ENCODE peak calls at places on chromosomes 5 and 9, in six cellular contexts. Z is tibial nerve, W is Peyer's patch, I is suprapubic skin, V is A549, F is ovary. H is an unnamed sample.

GRCh38 chr5:62144395-62145022 is 161.5 kb upstream of the KIF2A start:
- DNase-seq in I (no peak), V (no peak), W (no peak), F (no peak), Z (no peak), H (no peak)

GRCh38 chr5:154857534-154858250 is 735 bp upstream of the CNOT8 start:
- DNase-seq in I (peak; percentile 97), F (peak; percentile 97), V (peak; percentile 90), W (peak; percentile 94), Z (peak; percentile 96), H (peak; percentile 99)

GRCh38 chr9:129630967-129631672 is 5.2 kb downstream of the NTMT1 start:
- DNase-seq in W (no peak), F (no peak), V (no peak), I (no peak), Z (no peak), H (no peak)

GRCh38 chr9:95057121-95057520 is 260.4 kb downstream of the FANCC start:
- DNase-seq in Z (no peak), V (no peak), W (no peak), I (no peak), F (no peak), H (no peak)

GRCh38 chr9:137694962-137695875 is 76.4 kb downstream of the EHMT1 start:
- DNase-seq in I (no peak), V (peak; percentile 54), Z (no peak), W (no peak), F (no peak), H (no peak)

GRCh38 chr5:105929865-105930264 is 1740.9 kb downstream of the EFNA5 start:
- DNase-seq in V (no peak), I (no peak), F (no peak), Z (no peak), W (no peak), H (no peak)

GRCh38 chr5:151075698-151076331 is 5.0 kb downstream of the TNIP1 start:
- DNase-seq in Z (no peak), W (no peak), V (no peak), F (no peak), I (no peak), H (no peak)

GRCh38 chr5:136058031-136058971 is 29.5 kb downstream of the TGFBI start:
- DNase-seq in F (peak; percentile 67), V (peak; percentile 70), W (no peak), I (no peak), Z (peak; percentile 28), H (peak; percentile 96)

GRCh38 chr5:5343581-5343980 is 78.9 kb upstream of the ICE1 start:
- DNase-seq in F (no peak), Z (no peak), I (no peak), W (no peak), V (no peak), H (no peak)

GRCh38 chr5:174571662-174572397 is 152.6 kb upstream of the MSX2 start:
- DNase-seq in Z (peak; percentile 21), I (no peak), F (peak; percentile 31), V (peak; percentile 87), W (no peak), H (no peak)

GRCh38 chr5:116939641-116940040 is 365.0 kb upstream of the SEMA6A start:
- DNase-seq in W (no peak), I (no peak), Z (no peak), F (no peak), V (no peak), H (no peak)

GRCh38 chr5:31362931-31363568 is 168.8 kb downstream of the DROSHA start:
- DNase-seq in Z (no peak), V (no peak), F (no peak), W (no peak), I (no peak), H (no peak)

GRCh38 chr9:129008469-129008965 is 19.6 kb downstream of the SH3GLB2 start:
- DNase-seq in I (no peak), V (no peak), Z (no peak), W (no peak), F (no peak), H (no peak)

GRCh38 chr5:144328505-144328904 is 157.8 kb downstream of the KCTD16 start:
- DNase-seq in V (no peak), I (no peak), W (no peak), F (no peak), Z (no peak), H (no peak)

DNA sequence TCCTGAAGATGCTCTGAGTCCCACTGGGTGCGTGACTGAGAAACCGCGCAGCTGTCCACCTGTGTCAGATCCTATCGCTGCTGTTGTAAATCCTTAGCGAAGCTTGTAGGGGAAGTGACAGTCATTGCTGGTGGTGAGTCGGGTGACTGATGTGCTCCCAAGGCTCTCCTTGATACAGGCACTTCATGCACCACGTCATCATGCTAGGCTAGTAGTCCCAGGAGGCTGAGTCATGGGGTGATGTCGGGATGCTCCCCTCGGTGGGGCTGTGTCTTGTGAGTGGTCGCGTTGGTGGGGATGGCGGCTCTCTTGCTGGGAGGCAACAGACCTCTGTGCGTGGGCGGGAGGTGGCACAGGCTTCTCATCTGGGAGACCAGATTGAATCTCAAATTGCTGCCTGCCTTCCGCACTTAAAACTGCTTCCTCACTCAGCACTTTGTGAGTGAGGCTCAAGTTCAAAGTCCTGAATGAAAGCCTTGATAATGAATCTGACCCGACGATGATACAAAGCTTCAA is 84.7 kb downstream of the CSNK1A1 start:
- DNase-seq in W (no peak), F (no peak), Z (no peak), I (no peak), V (peak; percentile 58), H (no peak)
- TF ChIP-seq POLR2A in W (peak; percentile 84), F (no peak), Z (no peak), I (no peak), V (no peak), H (no peak)

DNA sequence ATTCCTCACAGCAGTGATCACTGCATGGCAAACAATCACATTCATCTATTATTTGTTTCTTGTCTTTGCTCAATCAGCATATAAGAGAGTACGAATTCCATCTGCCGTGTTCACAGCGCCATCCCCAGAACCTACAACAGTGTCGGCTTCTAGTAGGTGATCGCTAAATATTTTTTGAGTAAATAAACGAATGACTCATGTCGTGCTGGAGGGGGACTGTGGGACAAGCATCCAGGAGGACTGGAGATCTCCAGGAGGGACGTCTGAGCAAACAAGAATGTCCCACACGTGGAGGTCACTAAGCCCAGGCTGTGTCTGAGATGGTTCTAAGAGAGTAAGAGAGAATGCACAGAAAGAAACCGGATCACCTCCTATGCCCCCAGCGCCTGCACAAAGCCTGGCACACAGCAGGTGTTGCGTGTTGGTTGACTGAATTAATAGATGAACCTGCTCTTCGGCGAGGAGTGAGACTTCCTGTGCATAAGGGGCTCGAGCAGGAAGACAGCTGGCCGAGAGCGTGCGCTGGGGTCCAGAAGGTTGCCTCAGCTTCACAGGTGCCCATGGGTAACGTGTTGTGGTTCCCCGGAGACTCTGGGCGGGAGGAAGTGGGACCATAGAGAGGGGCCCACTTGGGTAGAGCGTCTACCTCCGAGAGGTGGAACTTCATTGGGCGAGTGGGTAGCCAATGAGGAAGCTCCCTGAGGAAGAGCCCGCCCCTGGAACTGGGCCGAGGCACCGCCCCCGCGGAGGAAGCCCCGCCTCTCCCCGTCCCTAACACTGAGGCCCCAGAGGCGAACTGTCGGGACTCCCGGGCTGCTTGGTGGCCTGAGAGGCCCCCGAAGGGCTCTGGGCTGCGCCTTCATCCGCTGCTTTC is 193.0 kb downstream of the MELK start:
- DNase-seq in V (peak; percentile 97), I (peak; percentile 66), F (peak; percentile 86), W (peak; percentile 88), Z (peak; percentile 17), H (no peak)
- TF ChIP-seq POLR2A in V (peak; percentile 66), I (no peak), F (no peak), W (no peak), Z (no peak), H (no peak)

GRCh38 chr9:93450817-93451761 is at the start of gene FAM120A:
- DNase-seq in V (peak; percentile 52), F (peak; percentile 80), W (peak; percentile 66), Z (peak; percentile 36), I (peak; percentile 79), H (no peak)

GRCh38 chr9:93452710-93453046 is 703 bp downstream of the FAM120AOS start:
- DNase-seq in I (no peak), Z (no peak), W (peak; percentile 53), V (no peak), F (peak; percentile 35), H (no peak)

GRCh38 chr9:93456022-93456421 is 2.6 kb upstream of the FAM120AOS start:
- DNase-seq in F (no peak), V (no peak), I (no peak), W (no peak), Z (no peak), H (no peak)

GRCh38 chr9:93451762-93452709 is 551 bp downstream of the FAM120A start:
- DNase-seq in W (peak; percentile 52), Z (no peak), F (peak; percentile 69), I (peak; percentile 77), V (no peak), H (no peak)

DNA sequence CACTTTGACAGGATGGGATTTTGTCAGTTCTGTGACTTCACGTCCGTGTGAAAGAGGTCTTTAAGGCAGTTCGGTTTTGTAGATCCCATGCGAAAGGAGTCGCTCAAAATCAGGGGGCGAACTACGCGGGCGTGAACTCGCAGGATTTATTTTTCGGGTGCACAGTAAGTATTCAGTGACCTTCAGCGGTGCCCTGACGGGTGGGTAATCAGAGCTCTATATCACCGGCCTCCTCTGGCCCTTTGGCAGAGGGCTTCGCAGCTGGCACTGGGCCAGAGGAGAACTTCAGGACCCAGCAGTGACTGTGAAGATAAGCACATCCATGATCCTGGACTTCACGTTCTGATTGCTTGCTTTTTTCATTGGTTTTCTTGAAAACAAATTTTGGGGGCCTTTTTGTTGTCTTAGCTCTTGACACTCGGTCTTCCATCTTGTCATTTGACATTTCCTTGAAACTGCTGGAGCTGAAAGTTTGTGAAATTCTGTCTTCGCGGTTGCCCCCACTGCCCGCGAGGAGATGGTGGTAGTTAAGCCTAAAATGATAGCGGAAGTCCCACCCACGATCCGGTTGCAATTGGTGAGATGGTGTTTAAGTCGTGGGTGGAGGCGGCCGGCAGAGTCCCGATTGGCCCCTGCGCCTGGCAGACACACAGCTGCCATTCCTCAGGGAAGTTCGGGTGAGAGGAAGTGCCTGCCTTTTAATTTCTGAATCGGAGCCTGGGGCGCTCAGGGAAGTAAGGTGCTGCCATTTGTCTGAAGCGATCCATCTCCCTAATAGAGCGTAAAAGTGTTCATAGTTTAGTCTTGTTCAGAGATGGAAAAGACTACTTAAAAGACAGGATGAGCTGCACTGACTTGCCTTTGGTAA is at the start of gene FAM120AOS:
- DNase-seq in I (peak; percentile 96), W (peak; percentile 96), F (peak; percentile 85), Z (peak; percentile 86), V (peak; percentile 84), H (peak; percentile 99)
- TF ChIP-seq POLR2A in I (no peak), W (peak; percentile 95), F (peak; percentile 48), Z (peak; percentile 68), V (peak; percentile 21), H (peak; percentile 18)

DNA sequence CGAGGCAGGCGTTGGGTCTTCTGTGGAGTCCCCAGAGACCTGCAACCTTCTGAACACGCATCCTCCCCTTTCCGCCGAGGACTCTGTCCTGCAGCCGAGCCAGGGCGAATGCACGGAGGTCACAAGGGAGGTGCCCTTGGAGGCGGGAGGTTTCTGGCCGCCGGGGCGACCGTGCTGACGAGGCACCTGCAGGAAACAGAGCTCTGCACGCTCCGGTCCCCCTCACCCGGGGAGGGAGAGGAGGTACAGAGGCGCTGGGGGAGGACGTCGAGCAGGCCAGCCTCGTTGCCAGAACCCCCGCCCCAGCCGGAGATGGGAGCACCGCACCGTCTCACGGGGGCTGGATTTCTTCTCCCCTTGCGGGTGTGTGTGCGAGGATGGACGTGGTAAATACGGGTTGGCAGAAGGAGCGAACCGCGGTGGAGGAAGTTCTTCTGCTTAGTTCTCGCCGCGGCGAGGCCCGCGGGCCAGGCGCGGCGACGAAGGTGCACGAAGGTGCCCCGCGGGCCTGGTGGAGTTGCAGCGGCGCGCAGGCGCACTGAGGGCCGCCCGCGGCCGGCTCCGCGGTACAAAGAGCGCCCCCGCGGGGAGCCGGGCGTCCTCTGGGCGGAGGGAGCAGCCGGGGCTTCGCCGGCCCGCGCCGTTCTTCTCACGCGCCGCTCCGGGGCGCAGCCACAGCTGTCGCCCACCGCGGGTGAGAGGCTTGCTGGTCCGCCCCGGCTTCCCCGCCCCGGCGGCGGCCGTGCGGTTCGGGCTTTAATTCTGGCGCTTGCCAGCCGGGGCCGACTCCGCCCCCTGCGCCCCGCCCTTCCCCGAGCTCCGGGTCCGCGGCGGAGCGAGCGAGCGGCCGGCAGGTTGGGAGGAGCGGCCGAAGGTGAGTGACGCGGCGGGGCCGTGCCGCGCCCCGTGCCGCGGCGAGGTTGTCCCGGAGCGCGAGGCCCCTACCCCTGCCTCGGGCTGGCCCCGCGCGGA is 289.5 kb downstream of the DOCK8 start:
- DNase-seq in Z (peak; percentile 29), I (peak; percentile 76), V (peak; percentile 75), F (peak; percentile 76), W (peak; percentile 64), H (no peak)
- TF ChIP-seq POLR2A in Z (peak; percentile 51), I (no peak), V (peak; percentile 33), F (no peak), W (peak; percentile 63), H (no peak)

H was measured in esophagus muscularis mucosa.